ENCODE peak calls at places on chromosomes 12 and 14, in eight cellular contexts. P, N, H, Y, F, E, J and T are unnamed samples.

GRCh38 chr12:118781692-118782091 is 199.6 kb upstream of the SRRM4 start:
- DNase-seq in J (no peak), Y (no peak), E (no peak), P (no peak), H (no peak), F (no peak), N (no peak), T (no peak)

GRCh38 chr12:89212339-89212771 is 139.9 kb downstream of the DUSP6 start:
- DNase-seq in F (peak; percentile 26), Y (no peak), E (peak; percentile 94), N (no peak), P (no peak), H (no peak), J (no peak), T (peak; percentile 78)

GRCh38 chr14:69985456-69985855 is 106.2 kb downstream of the SMOC1 start:
- DNase-seq in Y (no peak), F (no peak), P (no peak), E (peak; percentile 78), N (no peak), H (no peak), J (no peak), T (peak; percentile 88)

GRCh38 chr14:28704153-28704552 is 62.4 kb upstream of the FOXG1 start:
- DNase-seq in F (no peak), N (no peak), J (no peak), P (no peak), Y (no peak), H (no peak), E (no peak), T (peak; percentile 38)

GRCh38 chr14:76867536-76868452 is 41.6 kb downstream of the LRRC74A start:
- DNase-seq in P (no peak), H (peak; percentile 56), Y (no peak), J (no peak), N (no peak), E (no peak), F (no peak), T (no peak)

GRCh38 chr12:130752692-130753230 is 36.7 kb upstream of the RIMBP2 start:
- DNase-seq in F (no peak), J (no peak), E (no peak), N (no peak), H (no peak), P (peak; percentile 57), Y (no peak), T (no peak)

GRCh38 chr12:21940972-21941521 is at the start of gene ABCC9:
- DNase-seq in J (no peak), F (no peak), N (no peak), E (peak; percentile 29), Y (no peak), H (peak; percentile 34), P (peak; percentile 40), T (peak; percentile 18)

GRCh38 chr12:28040251-28040650 is 67.7 kb upstream of the PTHLH start:
- DNase-seq in H (no peak), Y (no peak), P (no peak), F (no peak), E (no peak), N (no peak), J (no peak), T (no peak)

GRCh38 chr12:43325786-43326185 is 226.2 kb downstream of the ADAMTS20 start:
- DNase-seq in P (no peak), Y (no peak), F (no peak), N (no peak), E (no peak), J (no peak), H (no peak), T (no peak)

GRCh38 chr14:55944757-55945156 is 173.5 kb upstream of the PELI2 start:
- DNase-seq in F (no peak), E (no peak), N (no peak), H (no peak), J (no peak), Y (no peak), P (no peak), T (no peak)

GRCh38 chr12:42946776-42947435 is 357.4 kb upstream of the PRICKLE1 start:
- DNase-seq in E (no peak), F (no peak), Y (no peak), N (no peak), J (no peak), P (no peak), H (no peak), T (no peak)

GRCh38 chr12:26870491-26871419 is 37.8 kb upstream of the ITPR2 start:
- DNase-seq in N (no peak), Y (no peak), P (no peak), E (peak; percentile 70), H (peak; percentile 58), F (no peak), J (peak; percentile 43), T (peak; percentile 85)

GRCh38 chr14:21092147-21093011 is 6.1 kb downstream of the ZNF219 start:
- DNase-seq in F (peak; percentile 28), Y (peak; percentile 83), H (peak; percentile 89), J (no peak), E (peak; percentile 82), N (peak; percentile 93), P (peak; percentile 94), T (peak; percentile 57)

GRCh38 chr12:11981174-11981733 is 89.5 kb upstream of the BCL2L14 start:
- DNase-seq in J (peak; percentile 85), E (no peak), P (no peak), F (no peak), N (peak; percentile 65), Y (no peak), H (no peak), T (no peak)

GRCh38 chr12:48580831-48581230 is 11.0 kb upstream of the LALBA start:
- DNase-seq in Y (no peak), F (no peak), P (no peak), E (no peak), N (no peak), H (no peak), J (no peak), T (no peak)

GRCh38 chr12:5561057-5561456 is 129.1 kb downstream of the NTF3 start:
- DNase-seq in Y (no peak), H (no peak), N (no peak), E (no peak), P (no peak), J (no peak), F (no peak), T (no peak)

GRCh38 chr12:89073027-89073398 is 279.3 kb downstream of the DUSP6 start:
- DNase-seq in N (no peak), J (no peak), Y (no peak), F (no peak), E (peak; percentile 71), H (no peak), P (no peak), T (peak; percentile 90)

GRCh38 chr14:92397839-92398564 is 75.0 kb downstream of the SLC24A4 start:
- DNase-seq in F (no peak), Y (no peak), N (no peak), E (no peak), J (no peak), P (no peak), H (no peak), T (no peak)

GRCh38 chr14:75088566-75089373 is 19.3 kb downstream of the ZC2HC1C start:
- DNase-seq in H (peak; percentile 49), F (peak; percentile 79), E (peak; percentile 80), Y (no peak), N (no peak), P (peak; percentile 61), J (no peak), T (peak; percentile 46)